ENCODE peak calls at places on chromosomes 3 and 15, in eight cellular contexts. U is sigmoid colon, I is mammary epithelial cell, W is HepG2, V is astrocyte, D is fibroblast of lung, J is epithelial cell of prostate, B is heart left ventricle. A is an unnamed sample.

GRCh38 chr3:23071306-23071705 is 131.8 kb upstream of the UBE2E2 start:
- DNase-seq in W (no peak), B (no peak), D (no peak), U (no peak), J (no peak), I (no peak), V (no peak), A (no peak)

GRCh38 chr15:31079519-31079918 is 22.0 kb downstream of the TRPM1 start:
- DNase-seq in D (no peak), W (no peak), J (peak), B (no peak), U (no peak), V (peak), I (peak), A (no peak)

GRCh38 chr3:15514663-15515357 is 6.7 kb downstream of the COLQ start:
- DNase-seq in D (no peak), U (no peak), V (no peak), B (no peak), I (no peak), W (no peak), J (no peak), A (no peak)

GRCh38 chr3:15557511-15557946 is 36.0 kb upstream of the COLQ start:
- DNase-seq in J (peak), U (no peak), D (peak), W (peak), I (peak), V (peak), B (no peak), A (peak)

GRCh38 chr3:161644871-161645636 is 148.4 kb downstream of the OTOL1 start:
- DNase-seq in D (no peak), W (no peak), V (no peak), B (no peak), J (no peak), U (no peak), I (no peak), A (no peak)

GRCh38 chr15:77034620-77035467 is 36.1 kb downstream of the TSPAN3 start:
- DNase-seq in W (no peak), U (peak), J (no peak), B (peak), I (no peak), V (no peak), D (no peak), A (no peak)

GRCh38 chr3:45968706-45969105 is 25.4 kb downstream of the CXCR6 start:
- DNase-seq in B (no peak), I (peak), V (peak), W (no peak), J (no peak), D (peak), U (no peak), A (no peak)

GRCh38 chr3:34886443-34886842 is 752.9 kb upstream of the ARPP21 start:
- DNase-seq in B (no peak), J (no peak), W (no peak), I (no peak), D (no peak), U (no peak), V (no peak), A (no peak)

GRCh38 chr3:124529826-124530571 is 200.3 kb upstream of the UMPS start:
- DNase-seq in J (no peak), V (peak), D (no peak), W (no peak), I (peak), U (no peak), B (no peak), A (no peak)

GRCh38 chr3:124532071-124532470 is 198.2 kb upstream of the UMPS start:
- DNase-seq in U (no peak), I (peak), W (no peak), V (peak), J (no peak), B (no peak), D (peak), A (no peak)

GRCh38 chr3:124540550-124541201 is 189.6 kb upstream of the UMPS start:
- DNase-seq in B (peak), U (no peak), I (no peak), J (no peak), V (no peak), D (no peak), W (no peak), A (no peak)

GRCh38 chr3:124530916-124531315 is 199.3 kb upstream of the UMPS start:
- DNase-seq in W (no peak), U (no peak), D (no peak), J (no peak), B (no peak), I (peak), V (no peak), A (no peak)

DNA sequence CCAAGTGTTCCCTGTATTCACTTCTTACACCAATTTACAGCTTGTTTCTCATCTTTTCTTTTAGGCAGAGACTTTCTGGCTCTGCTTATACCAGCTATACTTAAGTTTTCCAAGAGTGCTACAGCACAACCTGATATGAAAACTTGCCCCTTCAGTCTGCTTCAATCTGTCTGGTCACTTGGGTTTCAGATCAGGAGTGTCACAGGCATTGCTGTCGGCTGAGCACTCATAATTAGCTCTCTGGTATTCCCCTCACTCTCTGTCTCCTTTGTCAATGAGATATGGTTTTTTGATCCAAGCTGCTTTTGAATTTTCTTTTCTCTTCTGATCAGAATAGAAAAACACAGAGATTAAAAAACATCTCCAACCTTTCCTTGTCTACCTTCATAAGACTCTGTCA is 194.9 kb upstream of the UMPS start:
- DNase-seq in J (no peak), U (no peak), B (no peak), D (no peak), W (no peak), I (no peak), V (no peak), A (no peak)
- H3K27ac ChIP-seq in J (no peak), U (no peak), B (no peak), D (no peak), W (no peak), I (no peak), V (no peak), A (no peak)

GRCh38 chr15:90030376-90030775 is 29.3 kb downstream of the ZNF710 start:
- DNase-seq in I (no peak), D (no peak), B (peak), W (no peak), U (peak), V (no peak), J (no peak), A (no peak)
- H3K27ac ChIP-seq in I (no peak), D (no peak), B (no peak), W (no peak), U (no peak), V (no peak), J (no peak), A (no peak)

DNA sequence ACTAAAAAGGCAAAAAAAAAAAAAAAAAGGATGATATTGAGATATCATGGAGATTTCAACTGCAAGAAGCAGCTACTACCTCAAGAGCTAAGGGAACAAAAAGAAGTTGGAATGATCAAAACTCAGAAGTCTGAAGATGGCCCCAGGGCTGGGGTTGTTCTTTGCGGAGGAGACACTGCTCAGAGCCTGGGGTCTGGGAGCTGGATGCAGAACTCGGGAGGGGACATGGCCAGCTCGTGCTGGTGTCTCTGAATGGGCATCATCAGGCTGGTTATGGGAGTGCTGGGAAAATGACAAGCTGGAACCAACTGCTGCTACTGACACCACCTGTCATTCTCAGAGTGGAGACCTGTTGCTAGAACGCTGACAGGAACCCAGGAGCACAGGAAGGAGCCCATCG is 14.2 kb upstream of the ADIPOQ start:
- DNase-seq in I (no peak), D (no peak), U (no peak), B (no peak), V (no peak), W (no peak), J (no peak), A (no peak)
- H3K27ac ChIP-seq in I (no peak), D (no peak), U (no peak), B (no peak), V (no peak), W (no peak), J (no peak), A (no peak)

DNA sequence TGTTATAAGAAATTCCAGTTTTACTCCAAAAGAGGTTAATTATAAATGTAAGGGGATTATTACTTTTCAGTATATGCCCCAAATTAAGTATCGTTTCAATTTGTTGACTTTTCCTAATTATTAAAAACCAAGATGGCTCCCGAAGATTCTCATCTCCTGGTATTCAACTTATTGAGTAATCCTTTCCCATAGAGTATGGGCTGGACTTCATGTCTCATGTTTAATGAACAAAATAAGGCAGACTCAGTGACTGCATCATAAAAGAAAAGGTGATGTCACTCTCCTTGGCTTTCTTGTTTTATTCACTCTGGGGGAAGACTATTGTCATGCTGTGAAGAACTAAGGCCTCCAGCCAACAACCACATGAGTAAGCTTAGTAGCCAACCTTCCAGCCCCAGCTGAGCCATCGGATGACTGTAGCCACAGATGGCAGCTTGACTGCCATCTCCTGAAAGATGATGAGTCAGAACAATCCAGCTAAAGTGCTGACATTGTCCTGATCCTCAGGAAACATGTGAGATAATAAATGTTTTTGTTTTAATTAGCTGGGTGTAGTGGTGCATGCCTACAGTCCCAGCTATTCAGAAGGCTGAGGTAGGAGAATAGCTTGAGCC is 17.3 kb downstream of the IGF2BP2 start:
- DNase-seq in I (peak), U (no peak), W (no peak), J (peak), D (peak), V (peak), B (no peak), A (peak)
- H3K27ac ChIP-seq in I (peak), U (no peak), W (no peak), J (peak), D (no peak), V (peak), B (no peak), A (no peak)

GRCh38 chr3:184016820-184017671 is 638 bp downstream of the ABCC5 start:
- DNase-seq in D (peak), V (no peak), I (peak), W (peak), U (peak), B (peak), J (no peak), A (peak)

GRCh38 chr3:184018424-184018973 is 815 bp upstream of the ABCC5 start:
- DNase-seq in V (no peak), W (no peak), I (no peak), J (no peak), B (no peak), D (no peak), U (no peak), A (no peak)

GRCh38 chr3:184017672-184018423 is at the start of gene ABCC5:
- DNase-seq in W (peak), D (peak), J (peak), I (peak), U (peak), B (peak), V (peak), A (peak)

GRCh38 chr3:184015381-184016019 is 2.2 kb downstream of the ABCC5 start:
- DNase-seq in I (no peak), W (no peak), B (peak), V (no peak), U (no peak), D (peak), J (no peak), A (no peak)

DNA sequence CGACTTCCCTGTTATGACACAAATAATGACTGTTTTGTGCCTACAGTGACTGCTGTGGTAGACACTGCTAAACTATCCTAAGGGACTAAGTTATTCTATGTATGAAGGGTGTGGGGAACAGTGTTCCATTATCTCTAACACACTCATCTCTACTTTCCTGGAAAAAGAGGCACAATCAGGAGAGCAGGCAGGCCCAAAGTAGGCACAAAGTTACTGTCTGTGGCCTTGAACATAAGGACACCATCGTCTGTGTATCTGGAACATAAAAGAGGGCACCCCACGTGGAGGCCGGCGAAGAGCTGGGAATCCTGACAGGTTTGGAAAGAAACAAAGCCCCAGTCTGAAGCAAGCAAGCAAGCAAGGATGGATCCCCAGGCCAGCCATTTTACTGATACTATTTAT is 1.5 kb downstream of the ABCC5 start:
- DNase-seq in V (no peak), J (no peak), W (no peak), U (no peak), I (no peak), D (no peak), B (no peak), A (no peak)
- H3K27ac ChIP-seq in V (no peak), J (no peak), W (no peak), U (no peak), I (no peak), D (no peak), B (peak), A (no peak)